ENCODE peak calls at places on chromosomes 7 and 10, in five cellular contexts. G is foreskin melanocyte, S is HTR-8/SVneo, K is WTC11, D is MM.1S. P is an unnamed sample.

GRCh38 chr10:670990-671389 is 18.5 kb downstream of the DIP2C start:
- DNase-seq in G (no peak), S (no peak), K (no peak), D (no peak), P (no peak)

GRCh38 chr7:108002726-108003590 is at the start of gene LAMB1:
- DNase-seq in G (no peak), S (peak; percentile 71), K (peak; percentile 80), D (no peak), P (peak; percentile 64)

GRCh38 chr7:122528879-122529481 is 169.9 kb downstream of the RNF133 start:
- DNase-seq in G (no peak), S (peak; percentile 5), K (no peak), D (peak; percentile 74), P (peak; percentile 43)

GRCh38 chr10:30917790-30918189 is 113.9 kb downstream of the ZNF438 start:
- DNase-seq in G (no peak), S (no peak), K (no peak), D (no peak), P (no peak)

GRCh38 chr7:151080091-151080521 is 503 bp downstream of the FASTK start:
- DNase-seq in G (no peak), S (no peak), K (no peak), D (peak; percentile 43), P (no peak)

GRCh38 chr10:95841711-95842498 is 65.9 kb upstream of the CC2D2B start:
- DNase-seq in G (peak; percentile 63), S (peak; percentile 25), K (peak; percentile 23), D (peak; percentile 63), P (peak; percentile 43)

GRCh38 chr7:106792233-106792926 is 72.7 kb upstream of the PIK3CG start:
- DNase-seq in G (no peak), S (no peak), K (no peak), D (no peak), P (no peak)

GRCh38 chr10:70343712-70344111 is 38.7 kb downstream of the LRRC20 start:
- DNase-seq in G (no peak), S (no peak), K (no peak), D (no peak), P (peak; percentile 52)

GRCh38 chr7:128427289-128427891 is 17.6 kb upstream of the IMPDH1 start:
- DNase-seq in G (peak; percentile 48), S (no peak), K (no peak), D (peak; percentile 72), P (peak; percentile 58)

GRCh38 chr7:104328308-104328969 is at the start of gene LHFPL3:
- DNase-seq in G (no peak), S (no peak), K (peak; percentile 59), D (no peak), P (no peak)

GRCh38 chr10:21758671-21759070 is 224.6 kb downstream of the MLLT10 start:
- DNase-seq in G (no peak), S (no peak), K (no peak), D (no peak), P (no peak)

GRCh38 chr10:124225468-124226270 is 132.3 kb upstream of the CHST15 start:
- DNase-seq in G (no peak), S (no peak), K (no peak), D (peak; percentile 35), P (no peak)

GRCh38 chr7:114026486-114027089 is 107.8 kb upstream of the PPP1R3A start:
- DNase-seq in G (peak; percentile 45), S (peak; percentile 8), K (no peak), D (peak; percentile 86), P (peak; percentile 50)

GRCh38 chr7:24819916-24820689 is 62.8 kb upstream of the GSDME start:
- DNase-seq in G (peak; percentile 71), S (peak; percentile 75), K (peak; percentile 80), D (peak; percentile 92), P (peak; percentile 86)

GRCh38 chr7:26958834-26959233 is 94.4 kb upstream of the SKAP2 start:
- DNase-seq in G (peak; percentile 22), S (peak; percentile 30), K (no peak), D (no peak), P (peak; percentile 54)

GRCh38 chr10:15197276-15197675 is 28.8 kb upstream of the NMT2 start:
- DNase-seq in G (no peak), S (no peak), K (no peak), D (no peak), P (no peak)

GRCh38 chr7:47078241-47078640 is 503.7 kb downstream of the TNS3 start:
- DNase-seq in G (no peak), S (no peak), K (no peak), D (no peak), P (peak; percentile 34)

P was measured in AG10803.